ENCODE peak calls at places on chromosomes 12 and 14, in five cellular contexts. B is CD8-positive, alpha-beta memory T cell; F is A549; K is suprapubic skin; Y is ovary. A is an unnamed sample.

GRCh38 chr12:47779301-47779942 is 6.4 kb downstream of the SLC48A1 start:
- DNase-seq in B (peak; percentile 77), F (peak; percentile 86), K (peak; percentile 95), Y (peak; percentile 93), A (peak; percentile 63)

GRCh38 chr12:94779520-94779919 is 129.2 kb upstream of the TMCC3 start:
- DNase-seq in B (no peak), F (no peak), K (no peak), Y (no peak), A (no peak)

GRCh38 chr14:76829016-76829365 is 2.8 kb downstream of the LRRC74A start:
- DNase-seq in B (no peak), F (no peak), K (no peak), Y (no peak), A (no peak)

GRCh38 chr12:62279058-62279457 is 18.9 kb downstream of the USP15 start:
- DNase-seq in B (no peak), F (no peak), K (no peak), Y (no peak), A (no peak)

GRCh38 chr12:75554556-75554880 is 43.1 kb upstream of the KRR1 start:
- DNase-seq in B (no peak), F (no peak), K (no peak), Y (no peak), A (no peak)

GRCh38 chr14:67583711-67584644 is 16.1 kb downstream of the PIGH start:
- DNase-seq in B (peak; percentile 8), F (peak; percentile 56), K (no peak), Y (peak; percentile 39), A (no peak)

GRCh38 chr14:91413547-91414474 is 3.8 kb downstream of the CCDC88C start:
- DNase-seq in B (peak; percentile 58), F (no peak), K (no peak), Y (no peak), A (peak; percentile 58)

GRCh38 chr12:89783321-89784060 is 74.9 kb upstream of the ATP2B1 start:
- DNase-seq in B (no peak), F (peak; percentile 18), K (no peak), Y (no peak), A (no peak)

GRCh38 chr12:84243686-84244085 is 668.9 kb downstream of the SLC6A15 start:
- DNase-seq in B (no peak), F (no peak), K (no peak), Y (no peak), A (no peak)

GRCh38 chr12:30023186-30023585 is 239.4 kb upstream of the TMTC1 start:
- DNase-seq in B (no peak), F (no peak), K (no peak), Y (no peak), A (no peak)

GRCh38 chr12:22855456-22855855 is 230.5 kb downstream of the ETNK1 start:
- DNase-seq in B (no peak), F (no peak), K (no peak), Y (no peak), A (no peak)

GRCh38 chr12:77010637-77011548 is 54.5 kb downstream of the E2F7 start:
- DNase-seq in B (peak; percentile 19), F (peak; percentile 76), K (peak; percentile 87), Y (peak; percentile 73), A (no peak)

GRCh38 chr12:1744932-1745331 is 54.1 kb downstream of the ADIPOR2 start:
- DNase-seq in B (no peak), F (no peak), K (no peak), Y (no peak), A (no peak)

GRCh38 chr14:61119006-61119405 is 138.0 kb downstream of the SLC38A6 start:
- DNase-seq in B (no peak), F (no peak), K (no peak), Y (no peak), A (no peak)

GRCh38 chr12:3313655-3314305 is 177.2 kb upstream of the PRMT8 start:
- DNase-seq in B (no peak), F (peak; percentile 55), K (no peak), Y (no peak), A (no peak)

GRCh38 chr12:87728936-87729593 is 300.1 kb downstream of the C12orf50 start:
- DNase-seq in B (no peak), F (no peak), K (no peak), Y (no peak), A (no peak)

GRCh38 chr12:115402443-115403170 is 718.6 kb upstream of the TBX3 start:
- DNase-seq in B (no peak), F (no peak), K (no peak), Y (no peak), A (no peak)

GRCh38 chr12:52203126-52203921 is 11.5 kb upstream of the KRT80 start:
- DNase-seq in B (no peak), F (peak; percentile 96), K (no peak), Y (peak; percentile 49), A (peak; percentile 51)

GRCh38 chr12:46269429-46270241 is 792 bp upstream of the SLC38A1 start:
- DNase-seq in B (peak; percentile 68), F (no peak), K (no peak), Y (peak; percentile 20), A (no peak)

GRCh38 chr14:80390911-80391310 is 179.6 kb upstream of the DIO2 start:
- DNase-seq in B (no peak), F (peak; percentile 79), K (no peak), Y (no peak), A (no peak)

GRCh38 chr14:91911474-91912032 is 35.9 kb downstream of the FBLN5 start:
- DNase-seq in B (peak; percentile 52), F (peak; percentile 68), K (no peak), Y (no peak), A (no peak)

GRCh38 chr12:25725874-25726273 is 172.8 kb upstream of the LMNTD1 start:
- DNase-seq in B (no peak), F (no peak), K (no peak), Y (no peak), A (no peak)

GRCh38 chr12:102479099-102479887 is 1.1 kb downstream of the IGF1 start:
- DNase-seq in B (no peak), F (no peak), K (no peak), Y (no peak), A (no peak)

GRCh38 chr12:27394676-27395075 is 51.9 kb upstream of the SMCO2 start:
- DNase-seq in B (no peak), F (no peak), K (no peak), Y (no peak), A (no peak)

GRCh38 chr14:41604793-41605534 is 1.7 kb upstream of the LRFN5 start:
- DNase-seq in B (no peak), F (no peak), K (no peak), Y (peak; percentile 44), A (no peak)

GRCh38 chr14:20610002-20610765 is 19.0 kb upstream of the RNASE12 start:
- DNase-seq in B (peak; percentile 70), F (peak; percentile 86), K (no peak), Y (peak; percentile 89), A (no peak)

GRCh38 chr14:87992720-87993484 is at the start of gene GALC:
- DNase-seq in B (peak; percentile 96), F (peak; percentile 90), K (peak; percentile 97), Y (peak; percentile 95), A (peak; percentile 90)

GRCh38 chr14:70942342-70942706 is 35.1 kb downstream of the PCNX1 start:
- DNase-seq in B (no peak), F (no peak), K (no peak), Y (no peak), A (no peak)

GRCh38 chr12:28110329-28110728 is 79.9 kb upstream of the CCDC91 start:
- DNase-seq in B (no peak), F (no peak), K (no peak), Y (no peak), A (no peak)

GRCh38 chr12:117830471-117830870 is 138.3 kb downstream of the KSR2 start:
- DNase-seq in B (no peak), F (no peak), K (no peak), Y (no peak), A (no peak)

GRCh38 chr12:42893196-42893595 is 303.6 kb upstream of the PRICKLE1 start:
- DNase-seq in B (no peak), F (no peak), K (no peak), Y (no peak), A (no peak)

DNA sequence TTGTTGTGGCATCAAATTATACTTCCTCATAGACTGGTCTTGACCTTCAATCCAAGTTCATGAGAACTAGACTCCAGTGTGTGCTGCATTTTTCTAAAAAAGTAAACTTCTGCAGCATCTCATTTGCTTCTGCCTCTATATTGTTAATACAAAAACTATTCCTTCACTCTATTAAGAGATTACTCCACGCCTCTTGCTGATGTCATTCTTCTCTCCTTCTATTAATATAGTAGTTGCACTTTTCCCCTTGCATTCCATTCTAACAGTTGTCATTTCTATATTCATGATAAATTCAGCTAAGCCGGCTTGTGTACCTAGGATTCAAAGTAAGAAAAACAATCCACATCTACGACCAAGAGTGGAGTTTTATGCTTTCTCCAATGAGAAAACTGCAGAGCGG is 480.3 kb upstream of the NOVA1 start:
- DNase-seq in B (no peak), F (no peak), K (no peak), Y (no peak), A (no peak)
- H3K9me3 ChIP-seq in B (no peaks in the 10 kb centered on the region), F (no peaks in the 10 kb centered on the region), K (no peaks in the 10 kb centered on the region), Y (no peaks in the 10 kb centered on the region), A (no peaks in the 10 kb centered on the region)

DNA sequence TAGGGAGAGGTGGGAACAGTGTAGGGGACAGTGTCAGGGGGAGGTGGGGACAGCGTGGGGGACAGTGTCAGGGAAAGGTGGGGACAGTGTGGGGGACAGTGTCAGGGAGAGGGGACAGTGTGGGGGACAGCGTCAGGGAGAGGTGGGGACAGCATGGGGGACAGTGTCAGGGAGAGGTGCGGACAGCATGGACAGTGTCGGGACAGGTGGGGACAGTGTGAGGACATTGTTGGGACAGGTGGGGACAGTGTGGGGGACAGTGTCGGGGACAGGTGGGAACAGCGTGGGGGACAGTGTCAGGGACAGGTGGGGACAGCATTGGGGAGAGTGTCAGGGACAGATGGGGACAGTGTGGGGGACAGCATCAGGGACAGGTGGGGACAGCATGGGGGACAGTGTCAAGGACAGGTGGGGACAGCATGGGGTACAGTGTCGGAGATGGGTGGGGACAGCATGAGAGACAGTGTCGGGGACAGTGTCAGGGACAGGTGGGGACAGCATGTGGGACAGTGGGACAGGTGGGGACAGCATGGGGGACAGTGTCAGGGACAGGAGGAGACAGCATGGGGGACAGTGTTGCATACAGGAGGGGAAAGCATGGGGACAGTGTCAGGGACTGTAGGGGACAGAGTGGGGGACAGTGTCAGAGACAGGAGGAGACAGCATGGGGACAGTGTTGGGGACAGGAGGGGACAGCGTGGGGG is 139.0 kb downstream of the TMEM121 start:
- DNase-seq in B (no peak), F (no peak), K (no peak), Y (no peak), A (no peak)
- H3K9me3 ChIP-seq in B (no peaks in the 10 kb centered on the region), F (no peaks in the 10 kb centered on the region), K (no peaks in the 10 kb centered on the region), Y (no peaks in the 10 kb centered on the region), A (no peaks in the 10 kb centered on the region)

GRCh38 chr14:73625686-73626085 is 13.4 kb downstream of the ACOT6 start:
- DNase-seq in B (no peak), F (no peak), K (no peak), Y (no peak), A (no peak)
- H3K9me3 ChIP-seq in B (no peaks in the 10 kb centered on the region), F (no peaks in the 10 kb centered on the region), K (no peaks in the 10 kb centered on the region), Y (no peaks in the 10 kb centered on the region), A (no peaks in the 10 kb centered on the region)

DNA sequence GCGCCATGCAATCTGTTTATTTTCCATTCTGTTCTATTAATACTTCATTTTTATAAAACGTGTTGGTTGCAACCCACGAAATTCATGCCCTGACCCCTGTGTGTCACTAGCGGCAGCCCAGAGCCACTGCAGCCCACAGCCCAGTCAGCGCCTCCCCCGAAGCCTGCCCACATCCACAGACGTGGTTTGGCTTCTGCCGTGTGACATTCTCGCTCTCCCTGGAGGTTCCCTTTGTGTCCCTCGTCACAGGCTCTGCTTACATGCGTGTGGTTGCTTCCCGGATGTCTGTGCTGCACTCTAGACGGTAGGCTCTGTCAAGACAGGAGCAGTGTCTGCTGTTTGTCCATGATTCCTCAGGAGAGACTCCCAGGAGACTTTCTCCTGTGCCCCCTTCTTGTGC is 37.0 kb upstream of the PIWIL1 start:
- DNase-seq in B (no peak), F (no peak), K (no peak), Y (no peak), A (no peak)
- H3K9me3 ChIP-seq in B (no peaks in the 10 kb centered on the region), F (no peaks in the 10 kb centered on the region), K (no peaks in the 10 kb centered on the region), Y (no peaks in the 10 kb centered on the region), A (no peaks in the 10 kb centered on the region)

A was measured in ascending aorta.